ENCODE peak calls at places on chromosomes 5 and 9, in six cellular contexts. One of them, this sample, is unnamed.

GRCh38 chr5:170542691-170543275 is 39.0 kb downstream of the KCNIP1 start:
- DNase-seq in cardiac fibroblast: no peak
- DNase-seq in astrocyte of the spinal cord: no peak
- DNase-seq in OCI-LY7: no peak
- DNase-seq in AG09309: no peak
- DNase-seq in neural progenitor cell: no peak
- DNase-seq in this sample: no peak

GRCh38 chr9:135604437-135605237 is 34.7 kb downstream of the GLT6D1 start:
- DNase-seq in cardiac fibroblast: no peak
- DNase-seq in astrocyte of the spinal cord: no peak
- DNase-seq in OCI-LY7: no peak
- DNase-seq in AG09309: no peak
- DNase-seq in neural progenitor cell: no peak
- DNase-seq in this sample: no peak

GRCh38 chr9:135584371-135584770 is 22.8 kb downstream of the PAEP start:
- DNase-seq in cardiac fibroblast: no peak
- DNase-seq in astrocyte of the spinal cord: no peak
- DNase-seq in OCI-LY7: no peak
- DNase-seq in AG09309: no peak
- DNase-seq in neural progenitor cell: no peak
- DNase-seq in this sample: no peak

GRCh38 chr5:41650131-41650530 is 139.7 kb upstream of the PLCXD3 start:
- DNase-seq in cardiac fibroblast: no peak
- DNase-seq in astrocyte of the spinal cord: no peak
- DNase-seq in OCI-LY7: no peak
- DNase-seq in AG09309: no peak
- DNase-seq in neural progenitor cell: no peak
- DNase-seq in this sample: no peak

GRCh38 chr9:21561502-21561901 is 79.4 kb upstream of the IFNE start:
- DNase-seq in cardiac fibroblast: no peak
- DNase-seq in astrocyte of the spinal cord: no peak
- DNase-seq in OCI-LY7: no peak
- DNase-seq in AG09309: no peak
- DNase-seq in neural progenitor cell: no peak
- DNase-seq in this sample: no peak

GRCh38 chr9:104927216-104927911 is 591 bp downstream of the ABCA1 start:
- DNase-seq in cardiac fibroblast: peak
- DNase-seq in astrocyte of the spinal cord: peak
- DNase-seq in OCI-LY7: peak
- DNase-seq in AG09309: no peak
- DNase-seq in neural progenitor cell: peak
- DNase-seq in this sample: peak

GRCh38 chr5:98365126-98365525 is 408.3 kb upstream of the RGMB start:
- DNase-seq in cardiac fibroblast: no peak
- DNase-seq in astrocyte of the spinal cord: no peak
- DNase-seq in OCI-LY7: no peak
- DNase-seq in AG09309: no peak
- DNase-seq in neural progenitor cell: no peak
- DNase-seq in this sample: no peak

GRCh38 chr9:138014570-138014958 is 137.0 kb downstream of the CACNA1B start:
- DNase-seq in cardiac fibroblast: no peak
- DNase-seq in astrocyte of the spinal cord: no peak
- DNase-seq in OCI-LY7: no peak
- DNase-seq in AG09309: no peak
- DNase-seq in neural progenitor cell: no peak
- DNase-seq in this sample: no peak

GRCh38 chr9:135608294-135608998 is 30.9 kb downstream of the GLT6D1 start:
- DNase-seq in cardiac fibroblast: no peak
- DNase-seq in astrocyte of the spinal cord: no peak
- DNase-seq in OCI-LY7: no peak
- DNase-seq in AG09309: no peak
- DNase-seq in neural progenitor cell: no peak
- DNase-seq in this sample: no peak

GRCh38 chr5:17218353-17219005 is 1.0 kb downstream of the BASP1 start:
- DNase-seq in cardiac fibroblast: peak
- DNase-seq in astrocyte of the spinal cord: peak
- DNase-seq in OCI-LY7: peak
- DNase-seq in AG09309: peak
- DNase-seq in neural progenitor cell: peak
- DNase-seq in this sample: peak

GRCh38 chr5:2740051-2740848 is 11.2 kb downstream of the IRX2 start:
- DNase-seq in cardiac fibroblast: no peak
- DNase-seq in astrocyte of the spinal cord: no peak
- DNase-seq in OCI-LY7: no peak
- DNase-seq in AG09309: no peak
- DNase-seq in neural progenitor cell: peak
- DNase-seq in this sample: no peak

GRCh38 chr5:14673443-14673842 is 8.9 kb downstream of the OTULIN start:
- DNase-seq in cardiac fibroblast: no peak
- DNase-seq in astrocyte of the spinal cord: no peak
- DNase-seq in OCI-LY7: no peak
- DNase-seq in AG09309: no peak
- DNase-seq in neural progenitor cell: no peak
- DNase-seq in this sample: no peak

GRCh38 chr5:121503111-121503840 is 348.4 kb upstream of the FTMT start:
- DNase-seq in cardiac fibroblast: peak
- DNase-seq in astrocyte of the spinal cord: peak
- DNase-seq in OCI-LY7: peak
- DNase-seq in AG09309: no peak
- DNase-seq in neural progenitor cell: peak
- DNase-seq in this sample: peak

GRCh38 chr9:136285501-136286358 is 18.2 kb downstream of the CCDC187 start:
- DNase-seq in cardiac fibroblast: no peak
- DNase-seq in astrocyte of the spinal cord: no peak
- DNase-seq in OCI-LY7: no peak
- DNase-seq in AG09309: no peak
- DNase-seq in neural progenitor cell: no peak
- DNase-seq in this sample: no peak

GRCh38 chr9:96565684-96566360 is 53.8 kb downstream of the CDC14B start:
- DNase-seq in cardiac fibroblast: peak
- DNase-seq in astrocyte of the spinal cord: peak
- DNase-seq in OCI-LY7: no peak
- DNase-seq in AG09309: no peak
- DNase-seq in neural progenitor cell: peak
- DNase-seq in this sample: peak

GRCh38 chr5:66989781-66990180 is 206.8 kb downstream of the CD180 start:
- DNase-seq in cardiac fibroblast: no peak
- DNase-seq in astrocyte of the spinal cord: no peak
- DNase-seq in OCI-LY7: no peak
- DNase-seq in AG09309: no peak
- DNase-seq in neural progenitor cell: no peak
- DNase-seq in this sample: no peak

GRCh38 chr9:92770005-92770995 is 5.7 kb upstream of the BICD2 start:
- DNase-seq in cardiac fibroblast: peak
- DNase-seq in astrocyte of the spinal cord: no peak
- DNase-seq in OCI-LY7: peak
- DNase-seq in AG09309: no peak
- DNase-seq in neural progenitor cell: no peak
- DNase-seq in this sample: no peak

GRCh38 chr5:164353155-164353554 is 847.7 kb downstream of the MAT2B start:
- DNase-seq in cardiac fibroblast: peak
- DNase-seq in astrocyte of the spinal cord: peak
- DNase-seq in OCI-LY7: no peak
- DNase-seq in AG09309: no peak
- DNase-seq in neural progenitor cell: no peak
- DNase-seq in this sample: peak

GRCh38 chr9:113609562-113610318 is 146.2 kb downstream of the RGS3 start:
- DNase-seq in cardiac fibroblast: peak
- DNase-seq in astrocyte of the spinal cord: no peak
- DNase-seq in OCI-LY7: no peak
- DNase-seq in AG09309: no peak
- DNase-seq in neural progenitor cell: peak
- DNase-seq in this sample: peak

GRCh38 chr5:82512025-82512424 is 233.9 kb upstream of the RPS23 start:
- DNase-seq in cardiac fibroblast: no peak
- DNase-seq in astrocyte of the spinal cord: no peak
- DNase-seq in OCI-LY7: no peak
- DNase-seq in AG09309: no peak
- DNase-seq in neural progenitor cell: no peak
- DNase-seq in this sample: no peak

GRCh38 chr5:633521-633955 is 21.4 kb downstream of the CEP72 start:
- DNase-seq in cardiac fibroblast: peak
- DNase-seq in astrocyte of the spinal cord: peak
- DNase-seq in OCI-LY7: no peak
- DNase-seq in AG09309: no peak
- DNase-seq in neural progenitor cell: peak
- DNase-seq in this sample: peak

GRCh38 chr5:173780356-173781234 is 107.6 kb upstream of the CPEB4 start:
- DNase-seq in cardiac fibroblast: no peak
- DNase-seq in astrocyte of the spinal cord: no peak
- DNase-seq in OCI-LY7: no peak
- DNase-seq in AG09309: no peak
- DNase-seq in neural progenitor cell: no peak
- DNase-seq in this sample: no peak

DNA sequence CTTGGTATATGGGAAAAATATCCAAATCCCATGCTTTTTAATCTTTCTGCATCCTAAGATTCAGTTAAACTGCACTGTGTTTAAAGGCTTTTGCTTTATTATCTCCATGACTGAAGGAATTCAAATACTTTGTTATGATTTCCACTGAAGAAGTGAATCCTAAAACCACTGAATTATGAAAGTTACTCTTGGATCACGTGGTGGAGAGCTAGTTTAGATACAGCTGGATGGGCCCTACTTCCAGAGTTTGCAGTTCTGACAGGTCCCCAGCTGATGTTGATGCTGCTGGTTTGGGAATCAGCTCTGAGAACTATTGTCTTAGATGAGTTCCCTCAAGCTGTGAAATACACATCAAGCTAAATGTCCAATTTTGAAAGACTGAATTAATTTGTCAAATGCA is 5.0 kb downstream of the DAB2 start:
- DNase-seq in cardiac fibroblast: no peak
- DNase-seq in astrocyte of the spinal cord: no peak
- DNase-seq in OCI-LY7: no peak
- DNase-seq in AG09309: no peak
- DNase-seq in neural progenitor cell: no peak
- DNase-seq in this sample: no peak
- H3K4me3 ChIP-seq in cardiac fibroblast: no peak
- H3K4me3 ChIP-seq in astrocyte of the spinal cord: no peak
- H3K4me3 ChIP-seq in OCI-LY7: no peak
- H3K4me3 ChIP-seq in AG09309: no peak
- H3K4me3 ChIP-seq in neural progenitor cell: no peak
- H3K4me3 ChIP-seq in this sample: no peak

DNA sequence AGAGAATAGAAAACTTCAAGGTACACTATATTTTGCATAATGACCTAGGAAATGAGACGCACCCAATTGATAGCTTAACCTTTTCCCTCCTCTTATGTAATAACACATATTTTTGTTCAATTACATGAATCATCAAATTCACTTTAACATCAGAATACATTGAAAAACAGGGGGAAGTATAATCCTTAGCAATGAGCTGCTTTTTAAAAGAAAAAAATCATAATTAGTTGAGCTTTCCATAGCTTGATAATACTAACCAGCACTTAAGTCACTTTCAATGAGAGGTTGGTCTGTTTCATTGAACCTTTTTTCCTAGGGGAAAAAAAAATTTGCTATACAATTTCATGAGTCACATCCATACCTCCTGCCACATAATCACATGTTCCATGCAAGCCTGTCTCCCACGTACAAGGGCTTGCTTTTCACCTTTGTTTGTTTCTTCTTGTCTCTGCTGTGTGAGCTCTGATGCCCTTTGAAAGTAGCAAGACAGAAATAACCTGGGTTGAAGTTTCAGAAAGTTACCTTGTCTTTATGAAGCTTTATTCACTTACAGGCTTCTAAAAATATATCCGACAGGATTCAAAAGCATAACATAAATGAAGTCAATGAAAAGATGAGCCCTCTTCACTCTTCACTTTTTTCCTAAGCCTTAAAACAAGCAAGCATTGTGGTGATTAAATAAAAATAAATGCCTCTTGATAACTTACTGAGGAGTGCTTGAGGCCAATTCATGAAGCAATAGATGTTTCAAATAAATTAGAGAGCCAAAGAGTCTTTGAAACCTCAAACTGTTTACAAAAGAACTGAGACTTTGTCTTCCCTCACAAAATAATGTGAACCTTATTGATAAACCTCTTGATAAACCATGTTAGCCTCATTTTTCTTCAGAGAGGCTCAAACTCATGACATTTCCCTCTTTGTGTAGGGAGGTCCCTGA is 108.5 kb downstream of the FEM1C start:
- DNase-seq in cardiac fibroblast: no peak
- DNase-seq in astrocyte of the spinal cord: no peak
- DNase-seq in OCI-LY7: no peak
- DNase-seq in AG09309: no peak
- DNase-seq in neural progenitor cell: no peak
- DNase-seq in this sample: no peak
- H3K4me3 ChIP-seq in cardiac fibroblast: no peak
- H3K4me3 ChIP-seq in astrocyte of the spinal cord: no peak
- H3K4me3 ChIP-seq in OCI-LY7: no peak
- H3K4me3 ChIP-seq in AG09309: no peak
- H3K4me3 ChIP-seq in neural progenitor cell: no peak
- H3K4me3 ChIP-seq in this sample: no peak

DNA sequence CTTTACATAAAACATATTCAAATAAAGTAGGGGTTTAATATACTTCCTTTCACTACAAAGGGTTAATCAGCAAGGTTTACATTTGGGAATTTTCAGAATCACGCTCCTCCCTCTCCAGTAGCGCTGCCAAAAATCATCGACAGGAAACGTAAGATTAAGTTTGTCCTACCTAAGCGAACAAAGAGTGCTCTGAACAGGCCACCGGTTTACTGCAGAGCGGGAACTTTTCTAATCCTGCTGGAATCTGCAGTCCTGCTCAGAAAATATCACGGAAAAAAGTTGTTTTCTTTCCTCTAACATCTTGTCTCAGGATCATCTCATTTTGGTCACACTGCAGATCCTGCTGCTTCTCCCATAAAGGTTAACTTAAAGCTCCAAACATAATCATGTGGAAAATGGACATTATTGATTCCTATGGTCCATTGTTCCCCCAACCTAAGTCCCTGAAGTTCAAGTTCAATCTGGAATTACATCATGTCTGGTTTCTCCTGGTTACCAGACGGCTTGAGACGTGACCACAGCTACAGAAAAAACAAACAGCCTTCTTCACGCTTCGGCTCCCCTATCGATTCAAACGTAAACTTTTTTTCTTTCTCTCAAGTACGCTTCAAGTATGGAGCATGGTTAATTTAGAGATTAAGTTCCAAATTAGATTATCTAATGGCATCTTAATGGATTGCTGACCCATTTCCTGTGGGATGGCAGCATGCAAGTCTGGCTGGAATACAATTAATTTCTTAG is 217.6 kb downstream of the NFIB start:
- DNase-seq in cardiac fibroblast: peak
- DNase-seq in astrocyte of the spinal cord: peak
- DNase-seq in OCI-LY7: no peak
- DNase-seq in AG09309: no peak
- DNase-seq in neural progenitor cell: peak
- DNase-seq in this sample: peak
- H3K4me3 ChIP-seq in cardiac fibroblast: no peak
- H3K4me3 ChIP-seq in astrocyte of the spinal cord: peak
- H3K4me3 ChIP-seq in OCI-LY7: no peak
- H3K4me3 ChIP-seq in AG09309: no peak
- H3K4me3 ChIP-seq in neural progenitor cell: no peak
- H3K4me3 ChIP-seq in this sample: peak

DNA sequence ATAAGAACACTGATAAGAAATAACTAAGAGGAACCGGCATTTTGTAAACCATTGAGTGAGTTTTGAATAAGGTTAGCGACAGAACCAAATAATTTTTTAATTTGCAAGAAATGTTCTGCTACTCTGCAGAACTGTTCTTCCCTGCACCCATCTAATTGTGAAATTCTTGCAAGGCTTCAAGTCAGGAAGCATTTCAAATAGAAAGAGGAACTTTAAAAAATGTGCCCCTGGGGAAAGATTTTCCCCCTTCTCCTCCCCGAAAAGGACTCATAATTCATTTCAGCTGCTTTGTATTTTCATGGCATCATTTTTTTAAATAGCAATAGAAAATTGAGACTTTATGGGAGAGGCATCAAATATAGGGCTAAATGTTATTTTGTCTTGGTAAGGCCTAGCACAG is 180.9 kb upstream of the ANKRD55 start:
- DNase-seq in cardiac fibroblast: no peak
- DNase-seq in astrocyte of the spinal cord: no peak
- DNase-seq in OCI-LY7: peak
- DNase-seq in AG09309: no peak
- DNase-seq in neural progenitor cell: no peak
- DNase-seq in this sample: peak
- H3K4me3 ChIP-seq in cardiac fibroblast: no peak
- H3K4me3 ChIP-seq in astrocyte of the spinal cord: no peak
- H3K4me3 ChIP-seq in OCI-LY7: peak
- H3K4me3 ChIP-seq in AG09309: no peak
- H3K4me3 ChIP-seq in neural progenitor cell: no peak
- H3K4me3 ChIP-seq in this sample: no peak